ENCODE peak calls at places on chromosome 11, in seven cellular contexts. I, S, Y, C, V, H and F are unnamed samples.

GRCh38 chr11:13896175-13896989 is 66.1 kb upstream of the SPON1 start:
- DNase-seq in I (no peak), S (no peak), Y (no peak), C (no peak), V (no peak), H (no peak), F (no peak)

GRCh38 chr11:131353761-131354160 is 16.7 kb upstream of the NTM start:
- DNase-seq in I (no peak), S (no peak), Y (no peak), C (no peak), V (no peak), H (no peak), F (no peak)

GRCh38 chr11:16177688-16178087 is 178.7 kb downstream of the SOX6 start:
- DNase-seq in I (no peak), S (no peak), Y (no peak), C (no peak), V (no peak), H (no peak), F (no peak)

GRCh38 chr11:42762348-42762747 is 549.4 kb upstream of the API5 start:
- DNase-seq in I (no peak), S (no peak), Y (no peak), C (no peak), V (no peak), H (no peak), F (no peak)

GRCh38 chr11:83571301-83571700 is 285.1 kb upstream of the CCDC90B start:
- DNase-seq in I (no peak), S (no peak), Y (no peak), C (no peak), V (no peak), H (peak; percentile 13), F (peak; percentile 70)

GRCh38 chr11:112355726-112356125 is 95.1 kb upstream of the PLET1 start:
- DNase-seq in I (peak; percentile 33), S (no peak), Y (no peak), C (peak; percentile 2), V (no peak), H (peak; percentile 43), F (peak; percentile 70)

GRCh38 chr11:120302001-120302805 is 22.9 kb upstream of the TLCD5 start:
- DNase-seq in I (no peak), S (no peak), Y (no peak), C (no peak), V (no peak), H (no peak), F (no peak)

GRCh38 chr11:62889484-62890437 is 9.1 kb downstream of the SLC3A2 start:
- DNase-seq in I (peak; percentile 51), S (no peak), Y (no peak), C (no peak), V (peak; percentile 35), H (peak; percentile 76), F (no peak)